ENCODE peak calls at places on chromosomes 6 and 20, in ten cellular contexts. B is T-helper 22 cell; R is psoas muscle; N is NCI-H2171; G is colonic mucosa; Q is KBM-7; I is MV-4-11; W is NCI-H1105 treated with DMSO at 0.1 percent for 48 hours; T is cerebellar cortex; L is CD4-positive, alpha-beta T cell. Z is an unnamed sample.

GRCh38 chr6:15310680-15311079 is 64.8 kb downstream of the JARID2 start:
- DNase-seq in T (no peak), L (no peak), I (no peak), Q (no peak), G (no peak), R (no peak), N (no peak), B (no peak), W (no peak), Z (peak; percentile 77)

GRCh38 chr6:45713981-45714685 is 301.5 kb downstream of the CLIC5 start:
- DNase-seq in I (no peak), T (no peak), R (no peak), W (no peak), Q (no peak), N (no peak), B (no peak), G (no peak), L (no peak), Z (no peak)

GRCh38 chr20:37511605-37512275 is 9.3 kb upstream of the NNAT start:
- DNase-seq in B (no peak), N (peak; percentile 14), R (no peak), W (no peak), L (no peak), I (peak; percentile 69), Q (no peak), T (no peak), G (no peak), Z (peak; percentile 95)

GRCh38 chr20:4074877-4075455 is 59.6 kb upstream of the RNF24 start:
- DNase-seq in L (no peak), G (peak; percentile 14), N (no peak), Q (peak; percentile 71), T (no peak), W (no peak), I (peak; percentile 95), R (no peak), B (no peak), Z (no peak)

GRCh38 chr20:1637226-1637625 is 17.4 kb upstream of the SIRPB1 start:
- DNase-seq in Q (no peak), G (no peak), N (no peak), R (no peak), I (no peak), T (no peak), L (no peak), B (no peak), W (no peak), Z (no peak)

GRCh38 chr20:22999756-23000155 is 35.4 kb upstream of the SSTR4 start:
- DNase-seq in G (no peak), W (no peak), B (no peak), T (no peak), R (no peak), N (no peak), Q (no peak), L (no peak), I (no peak), Z (peak; percentile 39)

GRCh38 chr6:36888654-36889481 is 3.1 kb downstream of the C6orf89 start:
- DNase-seq in I (no peak), N (no peak), Q (no peak), R (no peak), T (no peak), G (no peak), B (no peak), L (no peak), W (peak; percentile 25), Z (no peak)

GRCh38 chr20:11867286-11867921 is 50.3 kb upstream of the BTBD3 start:
- DNase-seq in Q (peak; percentile 0), T (no peak), R (no peak), N (no peak), G (no peak), I (no peak), L (no peak), W (no peak), B (no peak), Z (no peak)

GRCh38 chr6:119148102-119148824 is 69.8 kb upstream of the FAM184A start:
- DNase-seq in N (peak; percentile 51), I (peak; percentile 59), G (peak; percentile 43), Q (peak; percentile 73), L (no peak), R (no peak), B (no peak), T (peak; percentile 65), W (peak; percentile 60), Z (peak; percentile 82)

GRCh38 chr20:19726126-19726525 is 31.9 kb upstream of the RIN2 start:
- DNase-seq in B (no peak), N (no peak), G (no peak), L (no peak), W (no peak), Q (no peak), I (peak; percentile 56), T (no peak), R (no peak), Z (peak; percentile 46)

Z was measured in EH.